ENCODE peak calls at places on chromosomes 4 and X, in four cellular contexts. O, B, Q and F are unnamed samples.

GRCh38 chrX:44908198-44908597 is 35.2 kb downstream of the KDM6A start:
- DNase-seq in O (no peak), B (no peak), Q (no peak), F (no peak)

GRCh38 chr4:67779631-67780030 is 25.4 kb upstream of the GNRHR start:
- DNase-seq in O (no peak), B (no peak), Q (no peak), F (no peak)

GRCh38 chrX:153779891-153780677 is 757 bp upstream of the SRPK3 start:
- DNase-seq in O (no peak), B (no peak), Q (no peak), F (no peak)

GRCh38 chr4:133000012-133000411 is 149.1 kb upstream of the PCDH10 start:
- DNase-seq in O (no peak), B (no peak), Q (no peak), F (no peak)

GRCh38 chr4:56049428-56050212 is 100.9 kb downstream of the CEP135 start:
- DNase-seq in O (peak), B (peak), Q (no peak), F (no peak)

GRCh38 chr4:17788956-17789355 is 7.5 kb upstream of the FAM184B start:
- DNase-seq in O (no peak), B (no peak), Q (no peak), F (no peak)

GRCh38 chr4:121823505-121824170 is at the start of gene CCNA2:
- DNase-seq in O (peak), B (peak), Q (peak), F (peak)

GRCh38 chr4:139330283-139330682 is 28.0 kb upstream of the NDUFC1 start:
- DNase-seq in O (no peak), B (no peak), Q (no peak), F (no peak)

GRCh38 chr4:127930175-127930574 is 34.8 kb downstream of the MFSD8 start:
- DNase-seq in O (no peak), B (no peak), Q (no peak), F (no peak)
- TF ChIP-seq CTCF in O (no peak), B (no peak), Q (no peak), F (no peak)

DNA sequence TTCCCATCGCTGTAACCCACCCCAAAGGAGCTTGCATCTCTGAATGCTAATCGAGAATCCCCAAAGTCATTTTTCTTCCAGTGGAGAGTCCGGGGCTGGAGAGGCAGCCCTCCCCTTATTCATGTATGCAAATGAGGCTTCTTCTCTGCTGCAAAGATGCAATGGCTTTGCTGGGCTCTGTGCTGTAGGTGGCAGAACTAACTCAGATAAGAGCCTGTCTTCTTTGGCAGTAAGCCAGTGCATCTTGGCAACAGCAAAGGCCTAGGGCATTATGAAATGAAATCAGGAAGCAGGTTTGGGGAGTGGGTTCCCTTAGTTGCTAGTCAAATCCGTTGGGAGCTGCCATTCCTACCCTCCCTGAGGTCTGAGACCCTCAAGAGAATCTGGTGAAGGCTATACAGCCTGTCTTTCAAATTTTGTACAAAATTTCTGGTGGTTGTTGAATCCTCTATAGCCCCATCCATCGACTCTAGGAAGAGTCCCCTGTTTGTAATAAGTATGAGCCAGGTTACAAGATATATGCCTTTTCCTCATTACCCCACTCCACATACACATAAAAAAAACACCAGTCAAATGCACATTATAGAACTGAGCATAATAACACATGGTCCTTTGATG is 290.6 kb upstream of the TAPT1 start:
- DNase-seq in O (no peak), B (no peak), Q (no peak), F (peak)
- TF ChIP-seq CTCF in O (no peak), B (peak), Q (no peak), F (no peak)

GRCh38 chr4:116374815-116375214 is 710.6 kb downstream of the TRAM1L1 start:
- DNase-seq in O (no peak), B (no peak), Q (no peak), F (no peak)
- TF ChIP-seq CTCF in O (no peak), B (no peak), Q (no peak), F (no peak)

GRCh38 chr4:127988638-127989037 is 23.4 kb downstream of the ABHD18 start:
- DNase-seq in O (no peak), B (no peak), Q (no peak), F (no peak)

GRCh38 chr4:127982445-127982844 is 17.2 kb downstream of the ABHD18 start:
- DNase-seq in O (no peak), B (no peak), Q (no peak), F (no peak)

DNA sequence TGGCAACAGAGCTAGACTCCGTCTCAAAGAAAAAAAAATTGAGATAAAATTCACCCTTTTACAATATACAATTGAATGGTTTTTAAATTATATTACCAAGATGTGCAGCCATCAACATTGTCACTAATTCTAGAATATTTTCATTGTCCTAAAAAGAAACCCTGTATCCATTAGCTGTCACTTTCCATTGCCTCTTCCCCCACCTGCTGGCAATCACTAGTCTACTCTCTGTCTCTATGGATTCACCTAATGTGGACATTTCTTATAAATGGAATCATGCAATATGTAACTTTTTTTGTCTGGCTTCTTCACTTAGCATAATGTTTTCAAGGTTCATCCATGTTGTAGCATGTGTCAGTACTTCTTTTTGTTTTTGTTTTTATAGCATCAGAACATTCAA is 20.8 kb downstream of the ABHD18 start:
- DNase-seq in O (no peak), B (no peak), Q (no peak), F (no peak)
- TF ChIP-seq CTCF in O (peak), B (no peak), Q (no peak), F (no peak)

GRCh38 chr4:47701286-47701685 is 136.6 kb downstream of the CORIN start:
- DNase-seq in O (no peak), B (no peak), Q (no peak), F (no peak)

GRCh38 chr4:47704693-47705325 is 133.1 kb downstream of the CORIN start:
- DNase-seq in O (peak), B (no peak), Q (no peak), F (no peak)

GRCh38 chr4:47703964-47704363 is 133.9 kb downstream of the CORIN start:
- DNase-seq in O (no peak), B (no peak), Q (no peak), F (no peak)

GRCh38 chr4:47705326-47705981 is 132.4 kb downstream of the CORIN start:
- DNase-seq in O (peak), B (no peak), Q (no peak), F (no peak)

GRCh38 chr4:47703008-47703407 is 134.9 kb downstream of the CORIN start:
- DNase-seq in O (no peak), B (no peak), Q (no peak), F (no peak)
- TF ChIP-seq CTCF in O (no peak), B (no peak), Q (no peak), F (no peak)

DNA sequence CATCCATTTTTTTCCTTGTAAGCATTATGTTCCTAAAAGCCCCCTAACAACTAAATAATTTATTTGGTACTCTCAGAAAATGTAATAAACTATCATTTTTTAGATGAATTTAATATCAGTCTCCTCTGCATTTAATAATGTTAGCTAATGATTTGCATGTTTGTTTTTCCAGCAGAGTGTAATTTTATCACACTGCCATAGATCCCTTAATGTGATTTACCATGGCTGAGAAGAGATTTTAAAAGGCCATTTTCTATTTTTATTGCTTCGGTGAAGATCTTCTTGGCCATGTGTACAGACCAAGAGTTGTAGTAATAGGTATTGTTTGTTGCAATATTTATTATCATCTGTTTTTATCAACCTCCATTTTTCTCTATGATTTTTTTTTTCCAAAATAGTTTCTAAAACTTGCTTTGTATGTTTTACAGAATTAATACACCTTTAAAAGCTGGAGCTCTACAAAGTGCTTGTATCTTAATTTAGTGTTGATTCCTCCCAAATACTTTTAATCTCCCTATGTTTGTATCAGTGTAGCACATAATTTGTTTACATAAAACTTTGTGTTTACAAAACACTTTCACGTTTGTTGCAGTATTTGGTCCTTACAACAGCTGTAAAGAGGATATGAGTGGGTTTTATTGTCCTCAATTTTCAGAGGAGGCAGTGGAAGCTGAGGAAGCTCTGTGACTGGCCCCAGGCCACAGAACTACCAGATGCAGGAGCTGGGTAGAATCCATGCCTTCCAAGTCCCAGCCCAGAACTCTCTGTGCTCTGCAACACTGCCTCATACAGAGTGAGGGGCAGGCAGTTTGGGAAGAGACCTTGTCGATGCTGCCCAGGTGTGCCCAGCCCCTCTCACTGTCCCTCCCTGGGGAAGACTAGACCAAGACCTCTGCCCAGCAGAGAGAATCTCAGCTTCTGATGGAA is 58.1 kb downstream of the FAM114A1 start:
- DNase-seq in O (no peak), B (no peak), Q (no peak), F (no peak)
- TF ChIP-seq CTCF in O (no peak), B (no peak), Q (no peak), F (no peak)